ENCODE peak calls at places on chromosomes 13 and 19, in six cellular contexts. N is PC-3, G is SK-N-SH, K is GM23248, I is GM23338, S is MM.1S. U is an unnamed sample.
A peak's percentile ranks its signal among the peaks of the same experiment; 100 is the strongest.

GRCh38 chr13:107669356-107669755 is 546.0 kb downstream of the LIG4 start:
- DNase-seq in N (peak; percentile 49), G (no peak), K (peak; percentile 51), I (no peak), S (no peak), U (no peak)

GRCh38 chr19:1970003-1970805 is 29.2 kb downstream of the CSNK1G2 start:
- DNase-seq in N (peak; percentile 79), G (no peak), K (no peak), I (no peak), S (no peak), U (no peak)

GRCh38 chr19:33745297-33745696 is 51.4 kb upstream of the KCTD15 start:
- DNase-seq in N (no peak), G (no peak), K (no peak), I (no peak), S (no peak), U (no peak)

GRCh38 chr19:36151144-36152051 is 849 bp downstream of the COX7A1 start:
- DNase-seq in N (no peak), G (no peak), K (peak; percentile 44), I (peak; percentile 89), S (no peak), U (no peak)

GRCh38 chr13:35984776-35985453 is 146.3 kb downstream of the DCLK1 start:
- DNase-seq in N (no peak), G (peak; percentile 85), K (no peak), I (peak; percentile 78), S (no peak), U (peak; percentile 67)

GRCh38 chr13:46184277-46184699 is 2.3 kb upstream of the LCP1 start:
- DNase-seq in N (peak; percentile 43), G (peak; percentile 24), K (peak; percentile 22), I (peak; percentile 81), S (peak; percentile 72), U (peak; percentile 66)

GRCh38 chr13:113666951-113667701 is at the start of gene GRK1:
- DNase-seq in N (no peak), G (no peak), K (no peak), I (no peak), S (no peak), U (peak; percentile 16)

GRCh38 chr13:73832203-73832602 is 302.0 kb downstream of the KLF12 start:
- DNase-seq in N (peak; percentile 61), G (no peak), K (no peak), I (no peak), S (no peak), U (peak; percentile 25)

GRCh38 chr19:44746946-44747738 is 1.4 kb upstream of the BCL3 start:
- DNase-seq in N (peak; percentile 91), G (peak; percentile 84), K (peak; percentile 98), I (peak; percentile 91), S (peak; percentile 79), U (peak; percentile 82)

GRCh38 chr19:10464456-10464855 is 38.7 kb downstream of the KEAP1 start:
- DNase-seq in N (no peak), G (no peak), K (no peak), I (no peak), S (no peak), U (no peak)

GRCh38 chr13:45105895-45106294 is 14.4 kb upstream of the GTF2F2 start:
- DNase-seq in N (no peak), G (no peak), K (peak; percentile 21), I (no peak), S (no peak), U (no peak)

GRCh38 chr13:28494861-28495585 is at the start of gene FLT1:
- DNase-seq in N (no peak), G (peak; percentile 41), K (peak; percentile 70), I (peak; percentile 93), S (no peak), U (peak; percentile 80)

GRCh38 chr13:66915596-66916185 is 314.4 kb downstream of the PCDH9 start:
- DNase-seq in N (peak; percentile 24), G (no peak), K (no peak), I (no peak), S (no peak), U (no peak)

GRCh38 chr19:30649934-30650614 is 277.9 kb downstream of the ZNF536 start:
- DNase-seq in N (peak; percentile 54), G (peak; percentile 70), K (peak; percentile 70), I (peak; percentile 79), S (peak; percentile 47), U (peak; percentile 68)

GRCh38 chr13:102940143-102940542 is 94.3 kb downstream of the ERCC5 start:
- DNase-seq in N (no peak), G (no peak), K (no peak), I (peak; percentile 73), S (no peak), U (no peak)

GRCh38 chr13:111252449-111253124 is 67.9 kb upstream of the TEX29 start:
- DNase-seq in N (no peak), G (no peak), K (peak; percentile 63), I (no peak), S (no peak), U (no peak)

GRCh38 chr19:45051929-45052579 is 13.2 kb downstream of the CLASRP start:
- DNase-seq in N (no peak), G (no peak), K (no peak), I (no peak), S (no peak), U (no peak)

GRCh38 chr13:65744761-65745160 is 1485.4 kb downstream of the PCDH9 start:
- DNase-seq in N (no peak), G (no peak), K (no peak), I (no peak), S (no peak), U (no peak)

GRCh38 chr13:33250594-33250993 is 35.0 kb downstream of the STARD13 start:
- DNase-seq in N (no peak), G (no peak), K (peak; percentile 17), I (no peak), S (no peak), U (no peak)

GRCh38 chr19:38388310-38389100 is at the start of gene SPRED3:
- DNase-seq in N (peak; percentile 35), G (peak; percentile 90), K (peak; percentile 74), I (peak; percentile 85), S (no peak), U (peak; percentile 91)

GRCh38 chr13:62407871-62408270 is 992.2 kb upstream of the PCDH20 start:
- DNase-seq in N (no peak), G (no peak), K (no peak), I (no peak), S (no peak), U (no peak)

GRCh38 chr19:11196406-11197287 is 698 bp downstream of the KANK2 start:
- DNase-seq in N (peak; percentile 37), G (peak; percentile 85), K (peak; percentile 76), I (peak; percentile 61), S (no peak), U (peak; percentile 57)

GRCh38 chr19:33388817-33389573 is 15.5 kb downstream of the CEBPG start:
- DNase-seq in N (no peak), G (peak; percentile 83), K (no peak), I (no peak), S (no peak), U (no peak)

GRCh38 chr19:28715157-28715556 is 497.8 kb downstream of the UQCRFS1 start:
- DNase-seq in N (peak; percentile 2), G (no peak), K (peak; percentile 13), I (no peak), S (no peak), U (no peak)

GRCh38 chr13:94596575-94596971 is 621 bp upstream of the TGDS start:
- DNase-seq in N (no peak), G (no peak), K (no peak), I (no peak), S (no peak), U (no peak)

DNA sequence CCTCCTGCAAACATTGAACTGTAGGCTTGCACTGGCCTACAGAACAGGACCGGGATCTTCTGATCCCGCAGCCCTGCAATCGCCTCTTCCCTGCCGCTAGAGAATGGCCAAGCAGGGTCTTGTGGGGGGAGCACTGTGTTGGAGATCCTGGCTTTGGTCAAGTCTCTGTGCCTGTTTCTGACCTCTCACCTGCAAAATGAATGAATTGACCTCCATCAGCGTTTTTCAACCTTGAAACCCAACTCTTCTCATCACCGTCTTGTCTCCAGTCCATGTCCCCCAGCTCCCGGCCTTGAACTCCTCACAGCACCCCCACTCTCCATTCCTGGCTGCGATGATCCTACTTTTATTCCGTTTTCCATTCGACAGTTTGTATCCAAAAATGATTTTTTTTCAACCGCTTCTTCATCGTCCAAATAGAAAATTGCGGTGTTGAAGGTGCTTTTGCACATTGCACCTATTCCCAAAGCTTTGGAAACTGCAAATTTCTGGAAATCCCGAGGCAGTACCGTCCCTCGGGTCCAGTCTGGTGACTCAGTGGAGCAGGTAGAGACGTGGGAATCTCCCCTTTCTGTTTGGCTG is 2.0 kb downstream of the MYO9B start:
- DNase-seq in N (no peak), G (no peak), K (no peak), I (no peak), S (no peak), U (no peak)
- H3F3A ChIP-seq in N (no peaks in the 10 kb centered on the region), G (peaks cover 32% of the 10 kb centered on the region), K (peaks cover 39% of the 10 kb centered on the region), I (peaks cover 3% of the 10 kb centered on the region), S (peaks cover 38% of the 10 kb centered on the region), U (peaks cover 17% of the 10 kb centered on the region)

DNA sequence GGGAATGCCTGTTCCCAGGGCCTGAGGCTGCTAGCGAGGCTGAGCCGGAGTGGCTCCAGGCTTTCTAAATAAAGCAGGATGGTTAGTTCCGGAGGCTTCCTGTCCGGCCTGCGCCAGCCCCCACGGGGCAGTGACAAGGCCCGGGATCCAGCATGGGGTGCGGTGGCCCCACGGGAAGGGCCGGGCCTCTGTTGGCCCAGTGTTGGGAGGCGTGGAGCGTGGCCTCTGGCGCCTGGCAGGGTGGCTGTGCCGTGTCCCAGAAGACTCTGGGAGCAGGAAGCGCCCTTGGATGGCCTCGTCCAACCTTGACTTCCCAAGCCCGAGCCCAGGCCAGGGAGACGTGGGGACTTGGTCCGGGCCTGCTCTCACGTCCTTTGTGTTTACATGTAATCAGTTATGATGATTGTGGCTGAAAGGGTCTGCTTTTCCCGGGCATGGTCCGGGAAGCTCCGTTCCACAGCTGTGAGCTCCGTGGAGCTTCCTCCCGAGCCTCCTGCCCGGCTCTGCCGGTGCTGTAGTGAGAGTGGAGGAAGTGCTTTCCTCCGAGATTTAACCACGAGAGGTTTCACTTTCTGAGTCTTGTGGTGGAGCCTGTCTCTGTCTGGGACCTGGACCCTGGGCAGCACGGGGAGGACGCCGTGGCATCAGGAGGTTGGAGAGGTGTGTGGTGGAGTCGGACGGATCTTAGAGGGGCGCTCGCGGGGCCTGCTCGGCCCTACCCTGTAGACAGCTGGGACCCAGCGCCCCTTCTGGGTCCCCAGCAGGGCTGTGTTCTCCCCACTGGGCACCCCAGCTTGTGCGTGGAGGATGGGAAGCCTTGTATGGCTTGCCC is 4.6 kb downstream of the GNA11 start:
- DNase-seq in N (no peak), G (no peak), K (peak; percentile 75), I (no peak), S (no peak), U (no peak)
- H3K79me2 ChIP-seq in N (peaks cover 86% of the 10 kb centered on the region), G (peaks cover 91% of the 10 kb centered on the region), K (peaks cover 93% of the 10 kb centered on the region), I (peaks cover 75% of the 10 kb centered on the region), S (no peaks in the 10 kb centered on the region), U (peaks cover 90% of the 10 kb centered on the region)

DNA sequence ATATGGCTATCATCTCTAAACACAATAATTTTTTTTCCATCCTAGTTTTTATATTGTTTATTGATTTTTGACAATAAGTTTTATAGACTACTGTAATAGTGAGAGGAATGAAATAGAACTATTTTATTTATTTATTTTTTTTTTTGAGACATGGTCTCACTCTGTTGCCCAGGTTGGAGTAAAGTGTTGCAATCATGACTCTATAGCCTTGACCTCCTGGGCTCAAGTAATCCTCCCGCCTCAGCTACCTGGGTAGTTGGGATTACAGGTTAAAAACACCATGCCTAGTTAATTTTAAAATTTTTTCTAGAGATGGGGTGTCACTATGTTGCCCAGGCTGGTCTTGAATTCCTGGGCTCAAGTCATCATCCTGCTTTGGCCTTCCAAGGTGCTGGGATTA is 8.5 kb upstream of the ZNF442 start:
- DNase-seq in N (no peak), G (no peak), K (no peak), I (no peak), S (no peak), U (no peak)
- TF ChIP-seq EZH2phosphoT487 in N (no peak), G (no peak), K (no peak), I (no peak), S (no peak), U (no peak)

GRCh38 chr19:638901-639250 is 803 bp upstream of the FGF22 start:
- DNase-seq in N (no peak), G (no peak), K (no peak), I (no peak), S (no peak), U (no peak)
- H3F3A ChIP-seq in N (no peaks in the 10 kb centered on the region), G (no peaks in the 10 kb centered on the region), K (no peaks in the 10 kb centered on the region), I (no peaks in the 10 kb centered on the region), S (peaks cover under 1% of the 10 kb centered on the region), U (peaks cover 18% of the 10 kb centered on the region)